ENCODE peak calls at places on chromosomes 5 and 9, in ten cellular contexts. One of them, this sample, is unnamed.

GRCh38 chr5:25435882-25436281 is 791.1 kb upstream of the CDH10 start:
- DNase-seq in heart left ventricle: no peak
- DNase-seq in endothelial cell of umbilical vein: no peak
- DNase-seq in pancreas: no peak
- DNase-seq in aorta: no peak
- DNase-seq in heart right ventricle: no peak
- DNase-seq in breast epithelium: no peak
- DNase-seq in esophagus squamous epithelium: no peak
- DNase-seq in left ventricle myocardium inferior: no peak
- DNase-seq in ovary: no peak
- DNase-seq in this sample: no peak

GRCh38 chr5:19241690-19242089 is 746.3 kb downstream of the CDH18 start:
- DNase-seq in heart left ventricle: no peak
- DNase-seq in endothelial cell of umbilical vein: peak; percentile 2
- DNase-seq in pancreas: no peak
- DNase-seq in aorta: no peak
- DNase-seq in heart right ventricle: no peak
- DNase-seq in breast epithelium: no peak
- DNase-seq in esophagus squamous epithelium: no peak
- DNase-seq in left ventricle myocardium inferior: no peak
- DNase-seq in ovary: no peak
- DNase-seq in this sample: no peak

GRCh38 chr5:36948041-36948440 is 71.5 kb downstream of the NIPBL start:
- DNase-seq in heart left ventricle: no peak
- DNase-seq in endothelial cell of umbilical vein: no peak
- DNase-seq in pancreas: no peak
- DNase-seq in aorta: no peak
- DNase-seq in heart right ventricle: no peak
- DNase-seq in breast epithelium: no peak
- DNase-seq in esophagus squamous epithelium: no peak
- DNase-seq in left ventricle myocardium inferior: no peak
- DNase-seq in ovary: no peak
- DNase-seq in this sample: no peak

GRCh38 chr5:68817696-68818695 is 275.8 kb upstream of the SLC30A5 start:
- DNase-seq in heart left ventricle: no peak
- DNase-seq in endothelial cell of umbilical vein: no peak
- DNase-seq in pancreas: no peak
- DNase-seq in aorta: no peak
- DNase-seq in heart right ventricle: no peak
- DNase-seq in breast epithelium: no peak
- DNase-seq in esophagus squamous epithelium: no peak
- DNase-seq in left ventricle myocardium inferior: no peak
- DNase-seq in ovary: no peak
- DNase-seq in this sample: no peak

GRCh38 chr5:154970759-154971158 is 29.9 kb downstream of the MRPL22 start:
- DNase-seq in heart left ventricle: no peak
- DNase-seq in endothelial cell of umbilical vein: peak; percentile 77
- DNase-seq in pancreas: no peak
- DNase-seq in aorta: no peak
- DNase-seq in heart right ventricle: no peak
- DNase-seq in breast epithelium: no peak
- DNase-seq in esophagus squamous epithelium: no peak
- DNase-seq in left ventricle myocardium inferior: no peak
- DNase-seq in ovary: no peak
- DNase-seq in this sample: no peak

GRCh38 chr9:17330097-17330496 is 195.3 kb downstream of the CNTLN start:
- DNase-seq in heart left ventricle: no peak
- DNase-seq in endothelial cell of umbilical vein: no peak
- DNase-seq in pancreas: no peak
- DNase-seq in aorta: no peak
- DNase-seq in heart right ventricle: no peak
- DNase-seq in breast epithelium: no peak
- DNase-seq in esophagus squamous epithelium: no peak
- DNase-seq in left ventricle myocardium inferior: no peak
- DNase-seq in ovary: no peak
- DNase-seq in this sample: no peak

GRCh38 chr9:118318770-118319443 is 614.7 kb downstream of the TLR4 start:
- DNase-seq in heart left ventricle: peak; percentile 34
- DNase-seq in endothelial cell of umbilical vein: no peak
- DNase-seq in pancreas: no peak
- DNase-seq in aorta: peak; percentile 74
- DNase-seq in heart right ventricle: peak; percentile 13
- DNase-seq in breast epithelium: no peak
- DNase-seq in esophagus squamous epithelium: no peak
- DNase-seq in left ventricle myocardium inferior: no peak
- DNase-seq in ovary: no peak
- DNase-seq in this sample: no peak

GRCh38 chr5:36054646-36055045 is 12.0 kb downstream of the UGT3A2 start:
- DNase-seq in heart left ventricle: no peak
- DNase-seq in endothelial cell of umbilical vein: no peak
- DNase-seq in pancreas: no peak
- DNase-seq in aorta: no peak
- DNase-seq in heart right ventricle: no peak
- DNase-seq in breast epithelium: no peak
- DNase-seq in esophagus squamous epithelium: no peak
- DNase-seq in left ventricle myocardium inferior: no peak
- DNase-seq in ovary: no peak
- DNase-seq in this sample: no peak

GRCh38 chr9:14271078-14271673 is 42.8 kb downstream of the NFIB start:
- DNase-seq in heart left ventricle: peak; percentile 77
- DNase-seq in endothelial cell of umbilical vein: peak; percentile 95
- DNase-seq in pancreas: peak; percentile 49
- DNase-seq in aorta: no peak
- DNase-seq in heart right ventricle: peak; percentile 71
- DNase-seq in breast epithelium: no peak
- DNase-seq in esophagus squamous epithelium: no peak
- DNase-seq in left ventricle myocardium inferior: peak; percentile 74
- DNase-seq in ovary: peak; percentile 66
- DNase-seq in this sample: no peak

GRCh38 chr5:71923755-71924154 is 183.5 kb upstream of the MAP1B start:
- DNase-seq in heart left ventricle: no peak
- DNase-seq in endothelial cell of umbilical vein: no peak
- DNase-seq in pancreas: no peak
- DNase-seq in aorta: no peak
- DNase-seq in heart right ventricle: no peak
- DNase-seq in breast epithelium: no peak
- DNase-seq in esophagus squamous epithelium: no peak
- DNase-seq in left ventricle myocardium inferior: no peak
- DNase-seq in ovary: no peak
- DNase-seq in this sample: no peak

GRCh38 chr9:135602789-135603481 is 36.4 kb downstream of the GLT6D1 start:
- DNase-seq in heart left ventricle: no peak
- DNase-seq in endothelial cell of umbilical vein: peak; percentile 46
- DNase-seq in pancreas: no peak
- DNase-seq in aorta: peak; percentile 64
- DNase-seq in heart right ventricle: no peak
- DNase-seq in breast epithelium: peak; percentile 51
- DNase-seq in esophagus squamous epithelium: no peak
- DNase-seq in left ventricle myocardium inferior: peak; percentile 14
- DNase-seq in ovary: peak; percentile 24
- DNase-seq in this sample: peak; percentile 73

GRCh38 chr9:128260340-128260739 is 15.5 kb downstream of the GOLGA2 start:
- DNase-seq in heart left ventricle: no peak
- DNase-seq in endothelial cell of umbilical vein: no peak
- DNase-seq in pancreas: no peak
- DNase-seq in aorta: no peak
- DNase-seq in heart right ventricle: no peak
- DNase-seq in breast epithelium: no peak
- DNase-seq in esophagus squamous epithelium: no peak
- DNase-seq in left ventricle myocardium inferior: no peak
- DNase-seq in ovary: no peak
- DNase-seq in this sample: no peak

GRCh38 chr5:178399723-178400115 is 167.1 kb upstream of the PHYKPL start:
- DNase-seq in heart left ventricle: no peak
- DNase-seq in endothelial cell of umbilical vein: no peak
- DNase-seq in pancreas: no peak
- DNase-seq in aorta: peak; percentile 34
- DNase-seq in heart right ventricle: no peak
- DNase-seq in breast epithelium: no peak
- DNase-seq in esophagus squamous epithelium: no peak
- DNase-seq in left ventricle myocardium inferior: no peak
- DNase-seq in ovary: no peak
- DNase-seq in this sample: no peak

GRCh38 chr5:178403956-178404600 is 171.5 kb upstream of the PHYKPL start:
- DNase-seq in heart left ventricle: no peak
- DNase-seq in endothelial cell of umbilical vein: no peak
- DNase-seq in pancreas: no peak
- DNase-seq in aorta: peak; percentile 45
- DNase-seq in heart right ventricle: no peak
- DNase-seq in breast epithelium: no peak
- DNase-seq in esophagus squamous epithelium: no peak
- DNase-seq in left ventricle myocardium inferior: no peak
- DNase-seq in ovary: no peak
- DNase-seq in this sample: no peak

GRCh38 chr5:178403351-178403750 is 170.7 kb upstream of the PHYKPL start:
- DNase-seq in heart left ventricle: no peak
- DNase-seq in endothelial cell of umbilical vein: no peak
- DNase-seq in pancreas: no peak
- DNase-seq in aorta: no peak
- DNase-seq in heart right ventricle: no peak
- DNase-seq in breast epithelium: no peak
- DNase-seq in esophagus squamous epithelium: no peak
- DNase-seq in left ventricle myocardium inferior: no peak
- DNase-seq in ovary: no peak
- DNase-seq in this sample: no peak

GRCh38 chr5:178407646-178408045 is 175.0 kb upstream of the PHYKPL start:
- DNase-seq in heart left ventricle: no peak
- DNase-seq in endothelial cell of umbilical vein: no peak
- DNase-seq in pancreas: no peak
- DNase-seq in aorta: no peak
- DNase-seq in heart right ventricle: no peak
- DNase-seq in breast epithelium: no peak
- DNase-seq in esophagus squamous epithelium: no peak
- DNase-seq in left ventricle myocardium inferior: no peak
- DNase-seq in ovary: no peak
- DNase-seq in this sample: no peak

GRCh38 chr5:178404987-178405386 is 172.4 kb upstream of the PHYKPL start:
- DNase-seq in heart left ventricle: no peak
- DNase-seq in endothelial cell of umbilical vein: no peak
- DNase-seq in pancreas: no peak
- DNase-seq in aorta: peak; percentile 39
- DNase-seq in heart right ventricle: no peak
- DNase-seq in breast epithelium: no peak
- DNase-seq in esophagus squamous epithelium: no peak
- DNase-seq in left ventricle myocardium inferior: no peak
- DNase-seq in ovary: no peak
- DNase-seq in this sample: no peak
- H3K9me3 ChIP-seq in heart left ventricle: peaks cover 11% of the 10 kb centered on the region
- H3K9me3 ChIP-seq in endothelial cell of umbilical vein: no peaks in the 10 kb centered on the region
- H3K9me3 ChIP-seq in pancreas: no peaks in the 10 kb centered on the region
- H3K9me3 ChIP-seq in aorta: peaks cover 5% of the 10 kb centered on the region
- H3K9me3 ChIP-seq in heart right ventricle: no peaks in the 10 kb centered on the region
- H3K9me3 ChIP-seq in breast epithelium: peaks cover 6% of the 10 kb centered on the region
- H3K9me3 ChIP-seq in esophagus squamous epithelium: no peaks in the 10 kb centered on the region
- H3K9me3 ChIP-seq in left ventricle myocardium inferior: peaks cover 18% of the 10 kb centered on the region
- H3K9me3 ChIP-seq in ovary: no peaks in the 10 kb centered on the region
- H3K9me3 ChIP-seq in this sample: peaks cover 4% of the 10 kb centered on the region

GRCh38 chr9:133063500-133064231 is 1.9 kb downstream of the CEL start:
- DNase-seq in heart left ventricle: no peak
- DNase-seq in endothelial cell of umbilical vein: no peak
- DNase-seq in pancreas: no peak
- DNase-seq in aorta: peak; percentile 51
- DNase-seq in heart right ventricle: no peak
- DNase-seq in breast epithelium: no peak
- DNase-seq in esophagus squamous epithelium: no peak
- DNase-seq in left ventricle myocardium inferior: no peak
- DNase-seq in ovary: no peak
- DNase-seq in this sample: no peak
- H3K36me3 ChIP-seq in heart left ventricle: no peaks in the 10 kb centered on the region
- H3K36me3 ChIP-seq in endothelial cell of umbilical vein: no peaks in the 10 kb centered on the region
- H3K36me3 ChIP-seq in pancreas: peaks cover 20% of the 10 kb centered on the region
- H3K36me3 ChIP-seq in aorta: no peaks in the 10 kb centered on the region
- H3K36me3 ChIP-seq in heart right ventricle: no peaks in the 10 kb centered on the region
- H3K36me3 ChIP-seq in breast epithelium: no peaks in the 10 kb centered on the region
- H3K36me3 ChIP-seq in esophagus squamous epithelium: no peaks in the 10 kb centered on the region
- H3K36me3 ChIP-seq in left ventricle myocardium inferior: no peaks in the 10 kb centered on the region
- H3K36me3 ChIP-seq in ovary: no peaks in the 10 kb centered on the region
- H3K36me3 ChIP-seq in this sample: no peaks in the 10 kb centered on the region

DNA sequence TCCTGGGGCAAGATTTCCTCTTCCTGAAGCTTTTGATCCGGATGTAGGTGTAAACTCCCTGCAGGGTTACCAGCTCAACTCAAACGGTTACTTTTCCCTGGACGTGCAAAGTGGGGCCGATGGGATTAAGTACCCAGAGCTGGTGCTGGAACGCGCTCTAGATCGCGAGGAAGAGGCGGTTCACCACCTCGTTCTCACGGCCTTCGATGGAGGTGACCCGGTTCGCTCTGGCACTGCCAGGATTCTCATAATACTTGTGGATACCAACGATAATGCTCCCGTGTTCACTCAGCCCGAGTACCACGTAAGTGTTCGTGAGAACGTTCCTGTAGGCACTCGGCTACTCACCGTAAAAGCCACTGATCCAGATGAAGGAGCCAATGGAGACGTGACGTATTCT is 820 bp downstream of the PCDHGA4 start:
- DNase-seq in heart left ventricle: no peak
- DNase-seq in endothelial cell of umbilical vein: no peak
- DNase-seq in pancreas: no peak
- DNase-seq in aorta: peak; percentile 46
- DNase-seq in heart right ventricle: no peak
- DNase-seq in breast epithelium: no peak
- DNase-seq in esophagus squamous epithelium: no peak
- DNase-seq in left ventricle myocardium inferior: no peak
- DNase-seq in ovary: no peak
- DNase-seq in this sample: no peak
- H3K9me3 ChIP-seq in heart left ventricle: peaks cover 76% of the 10 kb centered on the region
- H3K9me3 ChIP-seq in endothelial cell of umbilical vein: no peaks in the 10 kb centered on the region
- H3K9me3 ChIP-seq in pancreas: no peaks in the 10 kb centered on the region
- H3K9me3 ChIP-seq in aorta: peaks cover 41% of the 10 kb centered on the region
- H3K9me3 ChIP-seq in heart right ventricle: peaks cover 51% of the 10 kb centered on the region
- H3K9me3 ChIP-seq in breast epithelium: peaks cover 74% of the 10 kb centered on the region
- H3K9me3 ChIP-seq in esophagus squamous epithelium: peaks cover 98% of the 10 kb centered on the region
- H3K9me3 ChIP-seq in left ventricle myocardium inferior: peaks cover 98% of the 10 kb centered on the region
- H3K9me3 ChIP-seq in ovary: peaks cover 52% of the 10 kb centered on the region
- H3K9me3 ChIP-seq in this sample: peaks cover 23% of the 10 kb centered on the region

GRCh38 chr9:99326917-99327189 is 104.8 kb downstream of the SEC61B start:
- DNase-seq in heart left ventricle: no peak
- DNase-seq in endothelial cell of umbilical vein: no peak
- DNase-seq in pancreas: no peak
- DNase-seq in aorta: no peak
- DNase-seq in heart right ventricle: no peak
- DNase-seq in breast epithelium: no peak
- DNase-seq in esophagus squamous epithelium: no peak
- DNase-seq in left ventricle myocardium inferior: no peak
- DNase-seq in ovary: no peak
- DNase-seq in this sample: no peak

GRCh38 chr9:99327667-99328066 is 105.6 kb downstream of the SEC61B start:
- DNase-seq in heart left ventricle: no peak
- DNase-seq in endothelial cell of umbilical vein: no peak
- DNase-seq in pancreas: no peak
- DNase-seq in aorta: no peak
- DNase-seq in heart right ventricle: no peak
- DNase-seq in breast epithelium: no peak
- DNase-seq in esophagus squamous epithelium: no peak
- DNase-seq in left ventricle myocardium inferior: no peak
- DNase-seq in ovary: no peak
- DNase-seq in this sample: no peak

GRCh38 chr9:99322299-99322698 is 100.2 kb downstream of the SEC61B start:
- DNase-seq in heart left ventricle: no peak
- DNase-seq in endothelial cell of umbilical vein: no peak
- DNase-seq in pancreas: no peak
- DNase-seq in aorta: no peak
- DNase-seq in heart right ventricle: no peak
- DNase-seq in breast epithelium: no peak
- DNase-seq in esophagus squamous epithelium: no peak
- DNase-seq in left ventricle myocardium inferior: no peak
- DNase-seq in ovary: no peak
- DNase-seq in this sample: no peak

GRCh38 chr9:99326112-99326916 is 104.2 kb downstream of the SEC61B start:
- DNase-seq in heart left ventricle: no peak
- DNase-seq in endothelial cell of umbilical vein: peak; percentile 16
- DNase-seq in pancreas: no peak
- DNase-seq in aorta: no peak
- DNase-seq in heart right ventricle: no peak
- DNase-seq in breast epithelium: no peak
- DNase-seq in esophagus squamous epithelium: no peak
- DNase-seq in left ventricle myocardium inferior: no peak
- DNase-seq in ovary: no peak
- DNase-seq in this sample: no peak
- H3K36me3 ChIP-seq in heart left ventricle: no peaks in the 10 kb centered on the region
- H3K36me3 ChIP-seq in endothelial cell of umbilical vein: no peaks in the 10 kb centered on the region
- H3K36me3 ChIP-seq in pancreas: no peaks in the 10 kb centered on the region
- H3K36me3 ChIP-seq in aorta: no peaks in the 10 kb centered on the region
- H3K36me3 ChIP-seq in heart right ventricle: no peaks in the 10 kb centered on the region
- H3K36me3 ChIP-seq in breast epithelium: no peaks in the 10 kb centered on the region
- H3K36me3 ChIP-seq in esophagus squamous epithelium: no peaks in the 10 kb centered on the region
- H3K36me3 ChIP-seq in left ventricle myocardium inferior: no peaks in the 10 kb centered on the region
- H3K36me3 ChIP-seq in ovary: no peaks in the 10 kb centered on the region
- H3K36me3 ChIP-seq in this sample: no peaks in the 10 kb centered on the region

This sample was measured in upper lobe of right lung.